ENCODE peak calls at places on chromosome 17, in five cellular contexts. One of them, this sample, is unnamed. For H3K4me1, the result is how much of the 10 kb centered on the place peaks cover.

GRCh38 chr17:70110443-70110880 is 35.4 kb downstream of the KCNJ16 start:
- DNase-seq in stomach: no peak
- DNase-seq in A549: no peak
- DNase-seq in transverse colon: no peak
- DNase-seq in heart left ventricle: peak
- DNase-seq in this sample: no peak

GRCh38 chr17:2059125-2059836 is 4.4 kb downstream of the HIC1 start:
- DNase-seq in stomach: no peak
- DNase-seq in A549: no peak
- DNase-seq in transverse colon: no peak
- DNase-seq in heart left ventricle: no peak
- DNase-seq in this sample: no peak

GRCh38 chr17:51435641-51436091 is 175.3 kb downstream of the UTP18 start:
- DNase-seq in stomach: peak
- DNase-seq in A549: peak
- DNase-seq in transverse colon: peak
- DNase-seq in heart left ventricle: no peak
- DNase-seq in this sample: no peak

GRCh38 chr17:35895602-35896001 is 15.4 kb upstream of the CCL5 start:
- DNase-seq in stomach: no peak
- DNase-seq in A549: no peak
- DNase-seq in transverse colon: no peak
- DNase-seq in heart left ventricle: no peak
- DNase-seq in this sample: no peak

GRCh38 chr17:76670020-76670707 is 26.6 kb upstream of the ST6GALNAC1 start:
- DNase-seq in stomach: peak
- DNase-seq in A549: no peak
- DNase-seq in transverse colon: no peak
- DNase-seq in heart left ventricle: no peak
- DNase-seq in this sample: no peak

GRCh38 chr17:58329808-58330543 is 1.4 kb upstream of the TSPOAP1 start:
- DNase-seq in stomach: no peak
- DNase-seq in A549: no peak
- DNase-seq in transverse colon: no peak
- DNase-seq in heart left ventricle: no peak
- DNase-seq in this sample: no peak

GRCh38 chr17:1431631-1432104 is 24.4 kb downstream of the CRK start:
- DNase-seq in stomach: no peak
- DNase-seq in A549: no peak
- DNase-seq in transverse colon: no peak
- DNase-seq in heart left ventricle: no peak
- DNase-seq in this sample: peak

GRCh38 chr17:56099649-56100048 is 53.6 kb upstream of the ANKFN1 start:
- DNase-seq in stomach: no peak
- DNase-seq in A549: no peak
- DNase-seq in transverse colon: no peak
- DNase-seq in heart left ventricle: no peak
- DNase-seq in this sample: no peak

GRCh38 chr17:78414178-78415162 is 36.0 kb downstream of the PGS1 start:
- DNase-seq in stomach: no peak
- DNase-seq in A549: no peak
- DNase-seq in transverse colon: no peak
- DNase-seq in heart left ventricle: no peak
- DNase-seq in this sample: no peak

GRCh38 chr17:68351395-68351794 is 60.1 kb downstream of the ARSG start:
- DNase-seq in stomach: no peak
- DNase-seq in A549: peak
- DNase-seq in transverse colon: no peak
- DNase-seq in heart left ventricle: peak
- DNase-seq in this sample: no peak

GRCh38 chr17:65173284-65173793 is 36.2 kb downstream of the RGS9 start:
- DNase-seq in stomach: peak
- DNase-seq in A549: peak
- DNase-seq in transverse colon: peak
- DNase-seq in heart left ventricle: peak
- DNase-seq in this sample: peak

DNA sequence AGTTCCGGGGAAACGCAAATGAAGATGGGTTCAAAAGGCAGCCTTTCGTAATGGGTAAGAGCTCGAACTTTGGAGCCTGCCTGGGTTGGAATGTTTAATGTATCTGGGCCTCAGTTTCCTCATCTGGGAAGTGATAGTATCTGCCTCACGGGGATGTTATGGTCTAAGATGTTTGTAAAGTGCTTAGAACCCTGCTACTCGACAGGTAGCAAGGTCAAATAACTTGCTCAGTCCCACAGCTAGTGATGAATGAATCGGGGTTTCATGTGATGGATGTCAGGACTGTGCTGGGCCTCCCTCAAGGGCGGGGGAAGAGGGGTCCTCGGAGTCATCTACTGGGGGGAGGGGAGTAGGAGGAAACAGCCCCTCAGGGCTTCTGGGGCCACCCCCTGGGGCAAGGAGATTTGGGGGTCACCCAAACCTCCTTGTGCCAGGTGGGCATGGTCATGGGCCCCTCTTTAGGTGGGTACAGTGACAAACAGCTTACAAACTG is 673 bp downstream of the PNPO start:
- DNase-seq in stomach: no peak
- DNase-seq in A549: no peak
- DNase-seq in transverse colon: no peak
- DNase-seq in heart left ventricle: no peak
- DNase-seq in this sample: no peak
- H3K4me1 ChIP-seq in stomach: half or more
- H3K4me1 ChIP-seq in A549: under half
- H3K4me1 ChIP-seq in transverse colon: under half
- H3K4me1 ChIP-seq in heart left ventricle: under half
- H3K4me1 ChIP-seq in this sample: under half

GRCh38 chr17:7575481-7575883 is 4.0 kb upstream of the CD68 start:
- DNase-seq in stomach: no peak
- DNase-seq in A549: no peak
- DNase-seq in transverse colon: no peak
- DNase-seq in heart left ventricle: no peak
- DNase-seq in this sample: no peak
- TF ChIP-seq POLR2A in stomach: no peak
- TF ChIP-seq POLR2A in A549: no peak
- TF ChIP-seq POLR2A in transverse colon: no peak
- TF ChIP-seq POLR2A in heart left ventricle: no peak
- TF ChIP-seq POLR2A in this sample: no peak

GRCh38 chr17:17741346-17742023 is 60.2 kb downstream of the RAI1 start:
- DNase-seq in stomach: no peak
- DNase-seq in A549: no peak
- DNase-seq in transverse colon: no peak
- DNase-seq in heart left ventricle: no peak
- DNase-seq in this sample: peak

GRCh38 chr17:17737938-17738894 is 57.0 kb downstream of the RAI1 start:
- DNase-seq in stomach: peak
- DNase-seq in A549: peak
- DNase-seq in transverse colon: peak
- DNase-seq in heart left ventricle: no peak
- DNase-seq in this sample: no peak

GRCh38 chr17:17738901-17739300 is 57.6 kb downstream of the RAI1 start:
- DNase-seq in stomach: no peak
- DNase-seq in A549: peak
- DNase-seq in transverse colon: peak
- DNase-seq in heart left ventricle: peak
- DNase-seq in this sample: peak

GRCh38 chr17:17740627-17741237 is 59.5 kb downstream of the RAI1 start:
- DNase-seq in stomach: no peak
- DNase-seq in A549: no peak
- DNase-seq in transverse colon: no peak
- DNase-seq in heart left ventricle: no peak
- DNase-seq in this sample: no peak

GRCh38 chr17:17739388-17740066 is 58.3 kb downstream of the RAI1 start:
- DNase-seq in stomach: peak
- DNase-seq in A549: peak
- DNase-seq in transverse colon: peak
- DNase-seq in heart left ventricle: no peak
- DNase-seq in this sample: no peak
- H3K4me1 ChIP-seq in stomach: half or more
- H3K4me1 ChIP-seq in A549: half or more
- H3K4me1 ChIP-seq in transverse colon: under half
- H3K4me1 ChIP-seq in heart left ventricle: under half
- H3K4me1 ChIP-seq in this sample: half or more

GRCh38 chr17:40818733-40819527 is 3.5 kb downstream of the KRT10 start:
- DNase-seq in stomach: peak
- DNase-seq in A549: peak
- DNase-seq in transverse colon: peak
- DNase-seq in heart left ventricle: peak
- DNase-seq in this sample: peak
- TF ChIP-seq POLR2A in stomach: no peak
- TF ChIP-seq POLR2A in A549: peak
- TF ChIP-seq POLR2A in transverse colon: no peak
- TF ChIP-seq POLR2A in heart left ventricle: peak
- TF ChIP-seq POLR2A in this sample: peak

GRCh38 chr17:34255841-34256240 is 756 bp downstream of the CCL2 start:
- DNase-seq in stomach: no peak
- DNase-seq in A549: no peak
- DNase-seq in transverse colon: no peak
- DNase-seq in heart left ventricle: no peak
- DNase-seq in this sample: no peak
- H3K4me1 ChIP-seq in stomach: half or more
- H3K4me1 ChIP-seq in A549: under half
- H3K4me1 ChIP-seq in transverse colon: under half
- H3K4me1 ChIP-seq in heart left ventricle: half or more
- H3K4me1 ChIP-seq in this sample: under half